ENCODE peak calls at places on chromosome 17, in ten cellular contexts. One of them, this sample, is unnamed.
A peak's percentile ranks its signal among the peaks of the same experiment; 100 is the strongest.

GRCh38 chr17:48610282-48611211 is at the start of gene HOXB7:
- DNase-seq in COR-L47: peak; percentile 63
- DNase-seq in fibroblast of gingiva: no peak
- DNase-seq in heart left ventricle: peak; percentile 32
- DNase-seq in GM19239: peak; percentile 80
- DNase-seq in nephron progenitor cell: peak; percentile 83
- DNase-seq in astrocyte: no peak
- DNase-seq in GM18507: peak; percentile 69
- DNase-seq in NCI-H774: peak; percentile 87
- DNase-seq in NCI-H1048: no peak
- DNase-seq in this sample: no peak

GRCh38 chr17:32621612-32622312 is 135.0 kb downstream of the CDK5R1 start:
- DNase-seq in astrocyte: no peak
- DNase-seq in GM19239: no peak
- DNase-seq in GM18507: no peak
- DNase-seq in fibroblast of gingiva: no peak
- DNase-seq in COR-L47: no peak
- DNase-seq in NCI-H774: no peak
- DNase-seq in heart left ventricle: no peak
- DNase-seq in NCI-H1048: no peak
- DNase-seq in nephron progenitor cell: no peak
- DNase-seq in this sample: peak; percentile 17

GRCh38 chr17:48816774-48817590 is at the start of gene TTLL6:
- DNase-seq in COR-L47: peak; percentile 99
- DNase-seq in astrocyte: peak; percentile 70
- DNase-seq in fibroblast of gingiva: peak; percentile 39
- DNase-seq in GM19239: peak; percentile 72
- DNase-seq in nephron progenitor cell: peak; percentile 95
- DNase-seq in NCI-H1048: peak; percentile 93
- DNase-seq in GM18507: peak; percentile 69
- DNase-seq in heart left ventricle: peak; percentile 86
- DNase-seq in NCI-H774: peak; percentile 99
- DNase-seq in this sample: peak; percentile 86

GRCh38 chr17:60496051-60496450 is 30.0 kb downstream of the APPBP2 start:
- DNase-seq in astrocyte: no peak
- DNase-seq in fibroblast of gingiva: peak; percentile 2
- DNase-seq in NCI-H774: no peak
- DNase-seq in GM19239: no peak
- DNase-seq in nephron progenitor cell: no peak
- DNase-seq in GM18507: no peak
- DNase-seq in NCI-H1048: no peak
- DNase-seq in COR-L47: no peak
- DNase-seq in heart left ventricle: no peak
- DNase-seq in this sample: no peak

GRCh38 chr17:33725675-33726271 is 432.7 kb upstream of the ASIC2 start:
- DNase-seq in COR-L47: no peak
- DNase-seq in NCI-H774: peak; percentile 24
- DNase-seq in heart left ventricle: no peak
- DNase-seq in nephron progenitor cell: peak; percentile 74
- DNase-seq in fibroblast of gingiva: no peak
- DNase-seq in NCI-H1048: no peak
- DNase-seq in GM19239: peak; percentile 26
- DNase-seq in astrocyte: no peak
- DNase-seq in GM18507: peak; percentile 12
- DNase-seq in this sample: peak; percentile 25

GRCh38 chr17:29060475-29060874 is 17.5 kb downstream of the PIPOX start:
- DNase-seq in COR-L47: no peak
- DNase-seq in GM18507: no peak
- DNase-seq in NCI-H774: no peak
- DNase-seq in GM19239: no peak
- DNase-seq in heart left ventricle: no peak
- DNase-seq in fibroblast of gingiva: no peak
- DNase-seq in NCI-H1048: no peak
- DNase-seq in nephron progenitor cell: peak; percentile 32
- DNase-seq in astrocyte: no peak
- DNase-seq in this sample: no peak

GRCh38 chr17:65515959-65516948 is 45.2 kb downstream of the AXIN2 start:
- DNase-seq in NCI-H774: no peak
- DNase-seq in GM19239: no peak
- DNase-seq in astrocyte: peak; percentile 64
- DNase-seq in GM18507: no peak
- DNase-seq in nephron progenitor cell: peak; percentile 35
- DNase-seq in NCI-H1048: no peak
- DNase-seq in COR-L47: peak; percentile 33
- DNase-seq in heart left ventricle: no peak
- DNase-seq in fibroblast of gingiva: peak; percentile 74
- DNase-seq in this sample: peak; percentile 48

GRCh38 chr17:8935194-8935593 is 30.3 kb downstream of the PIK3R5 start:
- DNase-seq in heart left ventricle: no peak
- DNase-seq in GM18507: no peak
- DNase-seq in fibroblast of gingiva: no peak
- DNase-seq in NCI-H774: no peak
- DNase-seq in astrocyte: no peak
- DNase-seq in GM19239: no peak
- DNase-seq in COR-L47: no peak
- DNase-seq in nephron progenitor cell: no peak
- DNase-seq in NCI-H1048: no peak
- DNase-seq in this sample: no peak

GRCh38 chr17:22516861-22517636 is 824.7 kb downstream of the KCNJ18 start:
- DNase-seq in GM19239: no peak
- DNase-seq in heart left ventricle: no peak
- DNase-seq in nephron progenitor cell: no peak
- DNase-seq in NCI-H774: no peak
- DNase-seq in astrocyte: no peak
- DNase-seq in fibroblast of gingiva: no peak
- DNase-seq in GM18507: no peak
- DNase-seq in NCI-H1048: no peak
- DNase-seq in COR-L47: no peak
- DNase-seq in this sample: no peak

GRCh38 chr17:20266806-20267458 is 200.4 kb downstream of the LGALS9B start:
- DNase-seq in nephron progenitor cell: no peak
- DNase-seq in COR-L47: no peak
- DNase-seq in fibroblast of gingiva: peak; percentile 13
- DNase-seq in GM18507: no peak
- DNase-seq in NCI-H1048: no peak
- DNase-seq in NCI-H774: no peak
- DNase-seq in GM19239: no peak
- DNase-seq in heart left ventricle: no peak
- DNase-seq in astrocyte: peak; percentile 84
- DNase-seq in this sample: peak; percentile 74

GRCh38 chr17:27217631-27218030 is 76.3 kb upstream of the WSB1 start:
- DNase-seq in GM19239: no peak
- DNase-seq in nephron progenitor cell: no peak
- DNase-seq in NCI-H774: no peak
- DNase-seq in heart left ventricle: no peak
- DNase-seq in GM18507: no peak
- DNase-seq in COR-L47: no peak
- DNase-seq in astrocyte: no peak
- DNase-seq in fibroblast of gingiva: no peak
- DNase-seq in NCI-H1048: no peak
- DNase-seq in this sample: no peak

GRCh38 chr17:15945493-15946209 is 721 bp downstream of the ADORA2B start:
- DNase-seq in heart left ventricle: no peak
- DNase-seq in fibroblast of gingiva: peak; percentile 22
- DNase-seq in GM18507: no peak
- DNase-seq in NCI-H774: no peak
- DNase-seq in NCI-H1048: no peak
- DNase-seq in GM19239: no peak
- DNase-seq in astrocyte: no peak
- DNase-seq in nephron progenitor cell: peak; percentile 36
- DNase-seq in COR-L47: no peak
- DNase-seq in this sample: peak; percentile 61

GRCh38 chr17:7929158-7930029 is at the start of gene KCNAB3:
- DNase-seq in GM19239: no peak
- DNase-seq in nephron progenitor cell: peak; percentile 86
- DNase-seq in fibroblast of gingiva: peak; percentile 70
- DNase-seq in GM18507: no peak
- DNase-seq in heart left ventricle: no peak
- DNase-seq in NCI-H1048: peak; percentile 61
- DNase-seq in NCI-H774: no peak
- DNase-seq in COR-L47: no peak
- DNase-seq in astrocyte: peak; percentile 60
- DNase-seq in this sample: peak; percentile 86

GRCh38 chr17:75549246-75550138 is 24.0 kb downstream of the LLGL2 start:
- DNase-seq in astrocyte: no peak
- DNase-seq in NCI-H1048: peak; percentile 48
- DNase-seq in fibroblast of gingiva: no peak
- DNase-seq in nephron progenitor cell: peak; percentile 63
- DNase-seq in NCI-H774: peak; percentile 91
- DNase-seq in heart left ventricle: no peak
- DNase-seq in COR-L47: peak; percentile 91
- DNase-seq in GM18507: no peak
- DNase-seq in GM19239: no peak
- DNase-seq in this sample: no peak

GRCh38 chr17:7823581-7824001 is 10.4 kb upstream of the KDM6B start:
- DNase-seq in NCI-H774: no peak
- DNase-seq in heart left ventricle: no peak
- DNase-seq in GM19239: no peak
- DNase-seq in nephron progenitor cell: no peak
- DNase-seq in NCI-H1048: no peak
- DNase-seq in COR-L47: no peak
- DNase-seq in astrocyte: no peak
- DNase-seq in fibroblast of gingiva: no peak
- DNase-seq in GM18507: no peak
- DNase-seq in this sample: no peak

GRCh38 chr17:74305865-74306654 is 20.0 kb upstream of the KIF19 start:
- DNase-seq in heart left ventricle: no peak
- DNase-seq in GM19239: no peak
- DNase-seq in nephron progenitor cell: no peak
- DNase-seq in astrocyte: peak; percentile 37
- DNase-seq in fibroblast of gingiva: no peak
- DNase-seq in NCI-H774: no peak
- DNase-seq in COR-L47: no peak
- DNase-seq in GM18507: no peak
- DNase-seq in NCI-H1048: no peak
- DNase-seq in this sample: no peak

GRCh38 chr17:7176107-7176851 is 2.9 kb downstream of the ASGR1 start:
- DNase-seq in GM18507: no peak
- DNase-seq in nephron progenitor cell: no peak
- DNase-seq in NCI-H1048: no peak
- DNase-seq in heart left ventricle: no peak
- DNase-seq in NCI-H774: no peak
- DNase-seq in fibroblast of gingiva: no peak
- DNase-seq in astrocyte: no peak
- DNase-seq in GM19239: no peak
- DNase-seq in COR-L47: no peak
- DNase-seq in this sample: no peak

GRCh38 chr17:78523939-78524655 is 53.1 kb downstream of the DNAH17 start:
- DNase-seq in heart left ventricle: no peak
- DNase-seq in NCI-H1048: no peak
- DNase-seq in astrocyte: no peak
- DNase-seq in nephron progenitor cell: no peak
- DNase-seq in NCI-H774: no peak
- DNase-seq in GM19239: no peak
- DNase-seq in fibroblast of gingiva: no peak
- DNase-seq in COR-L47: no peak
- DNase-seq in GM18507: no peak
- DNase-seq in this sample: no peak

GRCh38 chr17:3799181-3799627 is 1.8 kb downstream of the ITGAE start:
- DNase-seq in GM18507: no peak
- DNase-seq in COR-L47: no peak
- DNase-seq in astrocyte: no peak
- DNase-seq in NCI-H1048: no peak
- DNase-seq in GM19239: no peak
- DNase-seq in nephron progenitor cell: no peak
- DNase-seq in NCI-H774: no peak
- DNase-seq in fibroblast of gingiva: no peak
- DNase-seq in heart left ventricle: no peak
- DNase-seq in this sample: no peak

GRCh38 chr17:45298546-45299285 is 18.1 kb downstream of the MAP3K14 start:
- DNase-seq in astrocyte: no peak
- DNase-seq in nephron progenitor cell: no peak
- DNase-seq in fibroblast of gingiva: no peak
- DNase-seq in heart left ventricle: no peak
- DNase-seq in NCI-H1048: no peak
- DNase-seq in COR-L47: no peak
- DNase-seq in GM18507: no peak
- DNase-seq in GM19239: no peak
- DNase-seq in NCI-H774: no peak
- DNase-seq in this sample: no peak

GRCh38 chr17:77304746-77305473 is 164.1 kb downstream of the SEC14L1 start:
- DNase-seq in fibroblast of gingiva: no peak
- DNase-seq in heart left ventricle: no peak
- DNase-seq in NCI-H774: no peak
- DNase-seq in GM19239: no peak
- DNase-seq in COR-L47: no peak
- DNase-seq in nephron progenitor cell: no peak
- DNase-seq in NCI-H1048: no peak
- DNase-seq in GM18507: no peak
- DNase-seq in astrocyte: no peak
- DNase-seq in this sample: peak; percentile 37

GRCh38 chr17:56099649-56100048 is 53.6 kb upstream of the ANKFN1 start:
- DNase-seq in GM18507: no peak
- DNase-seq in COR-L47: no peak
- DNase-seq in NCI-H774: no peak
- DNase-seq in fibroblast of gingiva: peak; percentile 45
- DNase-seq in astrocyte: peak; percentile 43
- DNase-seq in heart left ventricle: no peak
- DNase-seq in NCI-H1048: no peak
- DNase-seq in GM19239: no peak
- DNase-seq in nephron progenitor cell: no peak
- DNase-seq in this sample: no peak

GRCh38 chr17:65696739-65697394 is 135.4 kb upstream of the AXIN2 start:
- DNase-seq in NCI-H774: no peak
- DNase-seq in GM18507: no peak
- DNase-seq in heart left ventricle: no peak
- DNase-seq in GM19239: no peak
- DNase-seq in fibroblast of gingiva: peak; percentile 62
- DNase-seq in astrocyte: peak; percentile 59
- DNase-seq in nephron progenitor cell: no peak
- DNase-seq in NCI-H1048: no peak
- DNase-seq in COR-L47: no peak
- DNase-seq in this sample: peak; percentile 75

GRCh38 chr17:79789943-79790804 is 6.7 kb downstream of the CBX8 start:
- DNase-seq in heart left ventricle: no peak
- DNase-seq in fibroblast of gingiva: no peak
- DNase-seq in GM18507: peak; percentile 48
- DNase-seq in COR-L47: peak; percentile 34
- DNase-seq in astrocyte: no peak
- DNase-seq in NCI-H774: peak; percentile 53
- DNase-seq in nephron progenitor cell: peak; percentile 71
- DNase-seq in GM19239: peak; percentile 88
- DNase-seq in NCI-H1048: no peak
- DNase-seq in this sample: peak; percentile 24

GRCh38 chr17:6608321-6608720 is 32.2 kb downstream of the KIAA0753 start:
- DNase-seq in GM18507: no peak
- DNase-seq in NCI-H1048: no peak
- DNase-seq in COR-L47: no peak
- DNase-seq in heart left ventricle: no peak
- DNase-seq in astrocyte: peak; percentile 56
- DNase-seq in nephron progenitor cell: no peak
- DNase-seq in fibroblast of gingiva: no peak
- DNase-seq in GM19239: no peak
- DNase-seq in NCI-H774: no peak
- DNase-seq in this sample: no peak

GRCh38 chr17:66018786-66019185 is 173.1 kb downstream of the CEP112 start:
- DNase-seq in nephron progenitor cell: no peak
- DNase-seq in NCI-H1048: no peak
- DNase-seq in heart left ventricle: no peak
- DNase-seq in GM18507: no peak
- DNase-seq in NCI-H774: peak; percentile 38
- DNase-seq in fibroblast of gingiva: no peak
- DNase-seq in GM19239: no peak
- DNase-seq in astrocyte: no peak
- DNase-seq in COR-L47: no peak
- DNase-seq in this sample: no peak

GRCh38 chr17:238071-238963 is 56.9 kb upstream of the DOC2B start:
- DNase-seq in COR-L47: no peak
- DNase-seq in NCI-H774: no peak
- DNase-seq in heart left ventricle: peak; percentile 1
- DNase-seq in GM19239: no peak
- DNase-seq in NCI-H1048: no peak
- DNase-seq in GM18507: no peak
- DNase-seq in nephron progenitor cell: no peak
- DNase-seq in fibroblast of gingiva: no peak
- DNase-seq in astrocyte: no peak
- DNase-seq in this sample: no peak

GRCh38 chr17:32341141-32341856 is 674 bp downstream of the C17orf75 start:
- DNase-seq in NCI-H1048: no peak
- DNase-seq in COR-L47: peak; percentile 48
- DNase-seq in GM19239: peak; percentile 28
- DNase-seq in GM18507: no peak
- DNase-seq in NCI-H774: no peak
- DNase-seq in nephron progenitor cell: no peak
- DNase-seq in fibroblast of gingiva: peak; percentile 5
- DNase-seq in astrocyte: no peak
- DNase-seq in heart left ventricle: no peak
- DNase-seq in this sample: peak; percentile 43